ENCODE peak calls at places on chromosomes 13 and 19, in four cellular contexts. O is fibroblast of lung, F is GM13976, I is astrocyte. M is an unnamed sample.

GRCh38 chr13:113670541-113670940 is 3.5 kb downstream of the GRK1 start:
- DNase-seq in O (no peak), F (no peak), I (no peak), M (no peak)

GRCh38 chr19:13794388-13794751 is 873 bp upstream of the ZSWIM4 start:
- DNase-seq in O (peak), F (no peak), I (peak), M (no peak)

GRCh38 chr13:112079696-112080095 is 12.7 kb downstream of the SOX1 start:
- DNase-seq in O (no peak), F (no peak), I (no peak), M (no peak)

GRCh38 chr19:17296278-17296677 is 6.9 kb downstream of the ABHD8 start:
- DNase-seq in O (no peak), F (no peak), I (peak), M (no peak)

GRCh38 chr13:45950343-45950995 is 98.9 kb upstream of the SIAH3 start:
- DNase-seq in O (peak), F (no peak), I (no peak), M (no peak)

GRCh38 chr13:73833331-73834070 is 300.7 kb downstream of the KLF12 start:
- DNase-seq in O (peak), F (no peak), I (peak), M (no peak)

GRCh38 chr19:3443840-3444694 is 36.3 kb downstream of the SMIM24 start:
- DNase-seq in O (peak), F (no peak), I (no peak), M (no peak)

GRCh38 chr13:77729502-77730221 is 32.2 kb downstream of the SLAIN1 start:
- DNase-seq in O (no peak), F (peak), I (no peak), M (no peak)

GRCh38 chr19:58557253-58558065 is 952 bp downstream of the UBE2M start:
- DNase-seq in O (no peak), F (no peak), I (no peak), M (no peak)

GRCh38 chr19:35712910-35713845 is 4.6 kb upstream of the KMT2B start:
- DNase-seq in O (no peak), F (peak), I (no peak), M (no peak)

GRCh38 chr13:23796546-23796945 is 92.7 kb downstream of the MIPEP start:
- DNase-seq in O (peak), F (no peak), I (no peak), M (no peak)

GRCh38 chr13:111906306-111906705 is 160.6 kb upstream of the SOX1 start:
- DNase-seq in O (no peak), F (no peak), I (no peak), M (peak)

GRCh38 chr13:110713981-110714797 is 689 bp downstream of the ING1 start:
- DNase-seq in O (peak), F (peak), I (no peak), M (no peak)

GRCh38 chr19:10155834-10156233 is 36.1 kb upstream of the EIF3G start:
- DNase-seq in O (peak), F (no peak), I (no peak), M (no peak)

GRCh38 chr19:4523306-4524110 is 5.2 kb upstream of the PLIN4 start:
- DNase-seq in O (peak), F (peak), I (no peak), M (no peak)

GRCh38 chr13:73417012-73417615 is 358.3 kb downstream of the KLF5 start:
- DNase-seq in O (no peak), F (peak), I (no peak), M (no peak)

GRCh38 chr13:38824342-38824741 is 137.5 kb downstream of the FREM2 start:
- DNase-seq in O (no peak), F (no peak), I (no peak), M (no peak)

GRCh38 chr13:83881917-83882625 is at the start of gene SLITRK1:
- DNase-seq in O (peak), F (peak), I (peak), M (peak)

GRCh38 chr19:46609511-46610412 is 8.6 kb downstream of the CALM3 start:
- DNase-seq in O (no peak), F (peak), I (no peak), M (no peak)

GRCh38 chr13:111184685-111185401 is 69.7 kb downstream of the ARHGEF7 start:
- DNase-seq in O (no peak), F (peak), I (no peak), M (no peak)

GRCh38 chr13:28505543-28506135 is 10.7 kb upstream of the FLT1 start:
- DNase-seq in O (no peak), F (no peak), I (no peak), M (no peak)

GRCh38 chr19:2797280-2797679 is 12.0 kb downstream of the THOP1 start:
- DNase-seq in O (no peak), F (no peak), I (no peak), M (no peak)

GRCh38 chr19:17125728-17126677 is 50.4 kb downstream of the MYO9B start:
- DNase-seq in O (peak), F (peak), I (no peak), M (no peak)

GRCh38 chr13:33233547-33233946 is 52.0 kb downstream of the STARD13 start:
- DNase-seq in O (no peak), F (no peak), I (no peak), M (no peak)

GRCh38 chr19:5126498-5127223 is 157.7 kb downstream of the KDM4B start:
- DNase-seq in O (no peak), F (peak), I (no peak), M (no peak)

GRCh38 chr13:23794267-23795161 is 94.7 kb downstream of the MIPEP start:
- DNase-seq in O (peak), F (peak), I (peak), M (no peak)

GRCh38 chr19:3397266-3398022 is 31.1 kb downstream of the NFIC start:
- DNase-seq in O (peak), F (no peak), I (no peak), M (no peak)

GRCh38 chr13:97440598-97440997 is 6.6 kb downstream of the RAP2A start:
- DNase-seq in O (no peak), F (no peak), I (peak), M (no peak)

DNA sequence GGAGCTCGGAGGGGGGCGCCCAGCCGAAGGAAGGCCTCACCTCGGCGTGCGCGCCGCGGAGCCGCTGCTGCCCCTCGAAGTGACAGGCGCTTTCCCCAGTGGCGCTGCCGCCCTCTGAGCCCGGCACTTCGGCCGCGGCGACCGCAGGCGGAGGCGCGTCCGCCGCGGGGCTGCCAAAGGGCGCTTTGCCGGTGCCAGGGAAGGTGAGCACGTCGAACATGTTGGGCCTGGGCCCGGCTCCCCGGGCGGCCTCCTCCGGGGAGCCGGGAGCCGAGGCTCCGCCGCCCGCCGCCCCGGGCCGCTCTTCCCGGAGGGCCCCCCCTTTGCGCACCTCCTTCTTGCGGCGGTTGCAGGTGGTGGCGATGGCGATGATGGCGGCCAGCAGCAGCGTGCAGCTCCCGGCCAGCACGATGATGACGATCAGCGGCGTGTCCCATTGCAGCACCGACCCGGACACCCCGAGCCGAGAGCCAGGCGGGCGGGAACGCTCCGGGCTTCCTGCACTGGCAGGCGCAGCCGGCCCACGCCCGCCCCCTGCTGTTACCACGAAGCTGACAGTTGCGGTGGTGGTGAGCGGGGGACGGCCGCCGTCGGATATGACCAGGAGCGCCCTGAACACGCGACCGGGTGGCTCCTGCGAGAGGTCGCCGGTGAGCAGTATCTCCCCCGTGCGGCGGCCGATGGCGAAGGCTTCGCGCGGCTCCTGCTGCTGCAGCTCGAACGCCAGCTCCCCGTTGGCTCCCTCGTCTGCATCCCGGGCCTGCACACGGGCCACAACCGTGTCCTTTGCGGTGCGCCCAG is 2.5 kb downstream of the PCDH8 start:
- DNase-seq in O (peak), F (peak), I (no peak), M (no peak)
- TF ChIP-seq CTCF in O (no peak), F (no peak), I (no peak), M (no peak)

DNA sequence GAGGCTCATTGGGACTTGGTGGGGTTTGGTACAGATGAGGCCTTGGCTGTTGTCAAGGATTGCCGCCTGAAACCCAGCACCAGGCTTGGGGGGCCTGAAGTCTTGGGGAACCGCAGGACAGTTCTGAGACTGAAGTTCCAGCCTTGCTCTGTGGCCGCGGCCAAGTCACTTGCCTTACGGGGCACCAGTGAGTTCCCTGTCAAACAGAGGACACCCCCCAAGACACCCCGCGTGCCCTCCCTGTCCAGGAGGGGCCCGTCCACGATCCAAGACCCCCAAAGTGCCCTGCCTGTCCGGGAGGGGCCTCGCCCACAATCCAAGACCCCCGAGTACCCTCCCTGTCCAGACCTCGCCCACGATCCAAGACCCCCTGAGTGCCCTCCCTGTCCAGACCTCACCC is 2.5 kb downstream of the CDC34 start:
- DNase-seq in O (no peak), F (no peak), I (no peak), M (no peak)
- TF ChIP-seq CTCF in O (no peak), F (no peak), I (no peak), M (no peak)

GRCh38 chr19:1610579-1610978 is 5.3 kb upstream of the UQCR11 start:
- DNase-seq in O (no peak), F (no peak), I (no peak), M (no peak)

GRCh38 chr19:1608414-1609391 is 3.4 kb upstream of the UQCR11 start:
- DNase-seq in O (no peak), F (no peak), I (no peak), M (no peak)

GRCh38 chr19:1611353-1611752 is 6.1 kb upstream of the UQCR11 start:
- DNase-seq in O (no peak), F (no peak), I (no peak), M (no peak)

GRCh38 chr19:1612114-1613086 is 7.1 kb upstream of the UQCR11 start:
- DNase-seq in O (no peak), F (no peak), I (no peak), M (no peak)

DNA sequence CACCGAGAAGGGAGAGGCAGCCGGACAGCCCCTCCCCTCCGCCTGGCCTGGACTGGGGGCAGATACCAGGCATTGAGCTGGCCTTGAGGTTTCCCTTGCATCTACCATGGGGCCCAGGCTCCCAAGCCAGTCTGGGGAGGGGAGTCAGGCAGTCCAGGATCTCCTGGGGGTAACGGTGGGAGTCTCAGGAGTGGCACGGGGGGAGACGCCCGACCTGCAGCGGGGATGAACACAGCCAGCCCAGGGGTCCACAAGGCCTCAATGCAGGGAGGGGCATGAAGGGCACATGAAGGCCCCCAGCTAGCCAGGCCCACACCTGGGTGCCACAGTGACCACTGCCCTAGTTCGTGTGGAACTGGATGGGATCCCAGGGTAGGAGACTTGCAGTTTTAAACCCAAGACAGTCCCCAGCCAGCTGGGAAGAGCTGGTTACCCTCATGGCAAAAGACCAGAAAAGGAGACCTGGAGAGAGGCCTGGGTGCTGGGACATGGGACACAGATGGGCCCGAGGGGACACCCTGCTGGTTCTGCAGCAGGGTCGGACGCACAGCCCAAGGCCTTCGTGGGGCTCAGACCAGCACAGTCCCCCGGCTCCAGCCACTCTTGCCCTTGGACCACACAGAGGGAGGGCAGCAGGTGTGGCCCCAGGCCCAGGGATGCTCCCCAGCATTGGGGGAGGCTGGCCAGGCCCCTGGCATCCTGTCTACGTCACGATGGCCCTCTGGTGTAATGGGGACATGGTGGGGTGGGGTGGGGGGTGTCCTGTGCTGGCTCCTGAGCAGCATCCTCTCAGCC is 4.6 kb upstream of the UQCR11 start:
- DNase-seq in O (no peak), F (no peak), I (no peak), M (no peak)
- TF ChIP-seq CTCF in O (no peak), F (no peak), I (no peak), M (no peak)

DNA sequence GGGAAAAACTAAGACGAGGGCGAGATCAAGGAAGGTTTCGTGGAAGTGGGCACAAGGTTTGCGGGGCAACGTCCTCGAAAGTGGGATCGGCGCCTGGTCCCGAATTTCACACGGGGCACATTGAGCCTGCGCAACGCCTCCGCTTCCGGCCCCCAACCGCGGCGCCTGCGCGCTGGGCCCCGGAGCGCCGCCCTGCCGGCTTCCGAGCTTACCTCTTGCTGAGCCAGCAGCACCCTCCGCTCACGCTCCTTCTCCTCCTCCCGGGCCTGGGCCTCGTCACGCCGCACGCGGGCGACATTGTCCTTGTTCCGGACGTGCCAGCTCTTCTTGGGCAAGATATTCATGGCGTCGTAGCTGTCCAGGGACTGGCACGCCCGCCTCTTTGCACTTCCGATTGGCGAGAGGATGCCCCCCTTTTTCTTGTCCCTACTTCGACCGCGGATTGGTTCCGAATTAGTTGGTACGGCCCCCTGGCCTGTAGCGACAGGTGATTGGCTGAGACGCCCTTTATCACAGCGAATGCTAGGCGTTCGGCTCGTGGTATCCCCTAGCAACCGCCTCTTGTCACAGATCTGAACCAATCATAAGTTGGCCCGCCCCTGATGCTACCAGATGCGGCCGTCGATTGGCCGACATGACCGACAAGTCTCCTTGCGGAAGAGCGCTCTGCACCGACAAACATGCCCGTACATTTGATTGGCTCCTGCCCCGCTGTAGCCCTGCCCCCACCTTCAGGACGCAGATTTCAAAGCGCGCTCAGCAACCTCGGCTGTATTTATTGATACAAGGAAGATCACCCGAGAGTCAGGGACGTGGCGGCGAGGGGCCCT is at the start of gene LENG1:
- DNase-seq in O (peak), F (peak), I (peak), M (peak)
- TF ChIP-seq CTCF in O (peak), F (peak), I (no peak), M (peak)

DNA sequence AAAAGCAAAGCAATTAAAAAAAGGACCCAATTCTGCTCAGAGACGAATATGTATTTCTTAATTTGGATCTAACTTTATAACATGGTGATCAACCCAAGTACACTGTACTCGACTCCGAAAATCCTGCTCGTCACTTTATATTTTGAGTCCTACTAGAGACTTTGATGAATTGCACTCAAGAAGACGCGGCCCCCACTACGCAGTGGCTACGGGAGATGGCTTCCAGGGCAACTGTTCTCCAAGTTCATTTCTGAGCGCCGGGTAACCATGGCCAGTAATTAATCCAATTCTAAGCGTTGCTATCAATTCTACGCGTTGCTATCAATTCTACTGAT is 720 bp downstream of the SUPT20H start:
- DNase-seq in O (no peak), F (peak), I (no peak), M (no peak)
- TF ChIP-seq CTCF in O (no peak), F (no peak), I (no peak), M (no peak)

GRCh38 chr19:38383743-38384142 is 4.1 kb downstream of the GGN start:
- DNase-seq in O (no peak), F (no peak), I (no peak), M (no peak)

GRCh38 chr19:38385057-38385803 is 2.6 kb downstream of the GGN start:
- DNase-seq in O (no peak), F (no peak), I (no peak), M (no peak)

GRCh38 chr19:38383184-38383583 is 4.7 kb downstream of the GGN start:
- DNase-seq in O (no peak), F (no peak), I (no peak), M (no peak)

GRCh38 chr19:38385804-38386257 is 2.0 kb downstream of the GGN start:
- DNase-seq in O (no peak), F (peak), I (no peak), M (no peak)

DNA sequence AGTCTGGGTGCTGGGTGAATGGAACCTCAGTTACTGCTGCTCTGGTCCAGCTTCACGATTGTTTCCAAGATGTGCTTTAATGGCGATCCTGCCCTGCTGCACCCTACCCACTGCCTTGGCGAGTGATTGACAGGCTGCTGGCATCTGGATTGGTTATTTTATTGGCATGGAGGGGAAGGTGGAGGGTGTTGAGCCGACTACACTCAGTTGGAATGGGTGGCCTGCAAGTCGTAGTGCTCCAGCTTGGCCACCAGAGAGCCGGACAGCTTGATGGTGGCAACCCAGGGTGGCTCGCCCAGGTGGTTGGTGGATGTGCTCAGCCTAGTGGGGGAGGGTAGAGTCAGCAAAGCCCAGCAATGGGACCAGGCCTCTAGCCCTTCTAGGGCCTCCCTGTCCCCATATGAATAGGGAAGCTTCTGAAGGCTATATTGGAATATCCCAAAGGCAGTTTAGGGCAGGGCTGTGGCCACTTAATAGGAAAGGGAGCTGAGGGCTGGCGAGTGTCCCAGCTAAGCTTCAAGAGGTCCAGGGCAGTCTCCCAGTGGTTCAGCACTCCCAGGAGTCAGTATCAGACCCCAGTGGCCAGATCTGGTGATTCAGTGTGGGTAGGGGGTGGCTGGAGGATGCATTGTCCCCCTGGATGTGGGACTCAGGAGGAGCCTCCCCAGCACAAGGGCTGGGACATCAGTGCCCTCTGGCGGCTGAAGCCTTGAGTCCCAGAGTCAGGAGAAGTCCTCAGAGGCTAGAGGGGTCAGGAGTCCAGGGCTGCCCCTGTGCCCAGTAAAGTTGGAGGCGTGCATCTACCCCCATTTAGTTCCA is 3.4 kb downstream of the GGN start:
- DNase-seq in O (peak), F (no peak), I (no peak), M (no peak)
- TF ChIP-seq CTCF in O (peak), F (no peak), I (peak), M (peak)

M was measured in osteocyte.